ENCODE peak calls at places on chromosomes 1 and 21, in five cellular contexts. G is H1, P is HCT116, W is HepG2, F is IMR-90. M is an unnamed sample.

GRCh38 chr1:45954401-45954847 is 151.0 kb downstream of the MAST2 start:
- DNase-seq in P (peak), F (peak), G (no peak), W (peak), M (no peak)

GRCh38 chr1:151596166-151596933 is 15.5 kb upstream of the SNX27 start:
- DNase-seq in W (peak), P (no peak), F (peak), G (no peak), M (peak)

GRCh38 chr1:167453156-167453555 is 65.2 kb downstream of the CD247 start:
- DNase-seq in G (no peak), W (no peak), P (no peak), F (no peak), M (no peak)

GRCh38 chr1:11657654-11658053 is 3.0 kb downstream of the FBXO44 start:
- DNase-seq in G (no peak), W (no peak), F (no peak), P (no peak), M (no peak)

GRCh38 chr1:84698151-84698651 is 7.9 kb upstream of the SSX2IP start:
- DNase-seq in W (no peak), F (peak), P (no peak), G (no peak), M (no peak)

GRCh38 chr1:33382651-33383415 is 48.1 kb downstream of the PHC2 start:
- DNase-seq in W (no peak), F (no peak), P (no peak), G (no peak), M (no peak)

GRCh38 chr1:116807871-116808450 is 53.7 kb downstream of the CD2 start:
- DNase-seq in F (no peak), P (no peak), W (no peak), G (no peak), M (no peak)

GRCh38 chr1:156493154-156493631 is 7.4 kb downstream of the MEF2D start:
- DNase-seq in F (no peak), G (no peak), W (no peak), P (no peak), M (no peak)

GRCh38 chr1:38680801-38681510 is 178.6 kb downstream of the RRAGC start:
- DNase-seq in W (no peak), F (no peak), G (no peak), P (no peak), M (peak)

GRCh38 chr21:42622284-42622683 is 31.1 kb upstream of the PDE9A start:
- DNase-seq in G (no peak), F (no peak), W (no peak), P (no peak), M (no peak)

GRCh38 chr1:10459185-10459584 is 9.4 kb downstream of the CORT start:
- DNase-seq in W (peak), F (peak), G (no peak), P (peak), M (peak)

DNA sequence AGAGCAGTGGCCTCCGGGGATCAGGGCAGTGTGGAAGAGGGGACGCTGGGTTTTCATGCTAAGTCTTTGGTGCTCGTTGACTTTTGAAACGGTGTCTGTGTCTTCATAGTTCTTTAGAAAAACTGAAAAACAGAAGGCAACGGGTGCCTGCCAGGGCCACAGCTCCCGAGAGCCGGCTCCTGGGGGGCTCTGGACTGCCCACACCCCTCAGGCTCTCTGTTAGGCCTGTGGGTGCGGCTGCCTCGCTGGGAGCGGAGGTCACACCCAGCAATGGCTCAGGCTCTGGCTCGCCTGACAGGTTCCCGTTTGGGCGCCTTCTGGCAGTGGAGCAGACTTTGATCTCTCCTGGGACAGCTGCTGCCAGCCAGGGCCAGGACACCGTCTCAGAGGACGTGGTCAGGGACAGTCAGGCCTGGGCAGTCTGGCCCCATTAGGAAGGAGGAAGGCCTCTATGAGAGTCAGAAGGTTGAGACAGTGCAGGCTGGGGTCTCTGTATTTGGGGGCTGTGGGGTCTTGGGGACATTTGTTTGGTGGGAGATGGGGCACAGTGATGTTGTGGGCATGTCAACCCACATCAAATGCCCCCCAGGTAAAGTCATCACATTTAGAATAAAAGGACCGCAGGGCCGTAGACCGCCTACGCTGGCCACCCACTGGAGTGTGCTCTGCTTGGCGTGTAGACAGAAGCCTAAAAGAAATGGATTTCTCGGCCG is 5.6 kb downstream of the ARHGEF16 start:
- DNase-seq in F (no peak), W (peak), P (no peak), G (no peak), M (no peak)
- TF ChIP-seq CEBPB in F (no peak), W (no peak), P (no peak), G (no peak), M (no peak)

DNA sequence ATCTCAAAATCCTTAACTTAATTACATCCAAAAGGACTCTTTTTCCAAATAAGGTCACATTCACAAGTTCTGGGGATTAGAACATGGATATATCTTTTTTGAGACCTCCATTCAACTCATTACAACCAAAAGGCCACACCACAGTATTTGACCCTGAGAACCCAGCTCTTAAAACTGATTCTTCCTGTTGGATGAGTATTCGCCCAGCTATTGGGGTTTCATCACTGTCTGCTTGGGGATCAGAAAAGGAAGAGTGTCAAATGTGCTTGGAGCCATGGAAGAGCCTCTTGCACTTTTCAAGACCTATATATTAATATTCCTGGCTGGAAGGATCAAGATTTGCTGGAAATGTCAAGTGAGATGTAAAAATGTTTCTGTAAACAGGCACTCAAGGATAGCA is 5.4 kb upstream of the TINAGL1 start:
- DNase-seq in G (no peak), P (no peak), W (no peak), F (no peak), M (no peak)
- TF ChIP-seq CEBPB in G (no peak), P (no peak), W (no peak), F (no peak), M (no peak)

GRCh38 chr1:242554577-242554976 is 30.1 kb upstream of the PLD5 start:
- DNase-seq in W (no peak), F (no peak), P (no peak), G (no peak), M (no peak)
- TF ChIP-seq CEBPB in W (no peak), F (no peak), P (no peak), G (no peak), M (no peak)

DNA sequence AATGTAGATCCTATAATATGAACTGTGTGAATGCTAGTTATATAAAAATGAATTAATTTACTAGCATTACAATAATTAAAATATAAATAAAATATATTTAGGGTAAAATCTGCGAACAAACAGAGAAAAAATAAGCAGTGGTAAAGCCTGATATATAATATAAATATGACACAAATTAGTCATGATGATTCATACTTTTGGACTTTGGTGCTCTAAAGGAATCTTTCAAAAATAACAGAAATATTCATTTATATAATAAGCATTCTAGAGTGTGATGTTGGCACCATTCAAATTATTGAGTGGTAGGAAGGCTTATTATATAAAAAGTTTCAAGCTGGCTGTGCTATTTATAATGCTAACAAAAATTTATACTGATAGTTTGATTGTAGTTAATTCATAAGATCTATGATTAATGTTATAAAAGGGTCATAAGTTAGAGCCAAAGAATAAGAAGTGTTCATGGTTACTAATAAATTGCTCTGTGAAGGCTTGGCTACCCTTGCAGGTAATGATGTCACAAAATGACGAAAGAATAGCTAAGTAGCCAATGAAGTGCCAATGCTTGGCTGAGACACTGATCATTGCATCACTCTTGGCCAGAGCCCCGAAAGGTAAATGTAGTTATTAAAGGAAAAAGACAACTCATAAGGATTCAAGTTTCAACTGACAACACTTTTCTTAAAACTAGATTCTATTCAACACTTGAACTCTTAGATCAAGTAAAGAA is 108.7 kb downstream of the USH2A start:
- DNase-seq in W (no peak), G (no peak), F (peak), P (no peak), M (no peak)
- TF ChIP-seq CEBPB in W (peak), G (peak), F (peak), P (no peak), M (no peak)

GRCh38 chr1:23470282-23471070 is 13.5 kb downstream of the ASAP3 start:
- DNase-seq in W (no peak), G (no peak), P (no peak), F (peak), M (no peak)
- TF ChIP-seq CEBPB in W (no peak), G (no peak), P (no peak), F (no peak), M (no peak)

GRCh38 chr1:197725975-197726374 is 49.3 kb downstream of the DENND1B start:
- DNase-seq in W (no peak), F (no peak), P (no peak), G (no peak), M (no peak)

GRCh38 chr1:197725044-197725443 is 50.2 kb downstream of the DENND1B start:
- DNase-seq in P (peak), F (peak), G (no peak), W (peak), M (no peak)
- TF ChIP-seq CEBPB in P (no peak), F (no peak), G (no peak), W (no peak), M (no peak)

DNA sequence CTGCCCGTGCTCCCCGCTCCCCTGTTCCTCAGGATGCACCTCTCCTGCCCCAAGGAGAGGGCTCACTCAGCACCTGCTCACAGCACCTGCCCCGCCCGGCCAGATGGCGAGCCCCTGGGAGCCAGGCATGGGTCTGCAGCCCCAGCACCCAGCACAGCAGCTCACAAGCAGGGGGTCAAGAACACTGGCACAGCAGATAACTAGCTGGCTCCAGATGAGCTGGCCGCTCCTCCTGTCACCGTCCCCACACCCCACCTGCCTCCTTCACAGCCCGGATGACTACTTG is 20.9 kb upstream of the EVA1B start:
- DNase-seq in G (no peak), F (no peak), P (no peak), W (no peak), M (no peak)
- TF ChIP-seq CEBPB in G (no peak), F (no peak), P (no peak), W (no peak), M (no peak)

M was measured in K562.